ENCODE peak calls at places on chromosomes 4 and X, in eight cellular contexts. Z is CD8-positive, alpha-beta T cell; T is NB4; R is activated CD8-positive, alpha-beta memory T cell treated with anti-CD3 and anti-CD28 coated beads, Interleukin-2, amount 50 U/mL, for 4 hours; B is cardiac fibroblast; N is endothelial cell; V is HTR-8/SVneo; H is activated T-cell treated with anti-CD3 and anti-CD28 coated beads for 48 hours. J is an unnamed sample.

GRCh38 chrX:135384161-135384836 is 37.4 kb upstream of the SMIM10L2A start:
- DNase-seq in Z (peak), T (peak), R (no peak), B (no peak), N (no peak), V (no peak), H (peak), J (no peak)

GRCh38 chrX:23822397-23822796 is 39.4 kb downstream of the SAT1 start:
- DNase-seq in Z (no peak), T (no peak), R (no peak), B (no peak), N (no peak), V (no peak), H (no peak), J (peak)

GRCh38 chr4:4831825-4832224 is 27.6 kb upstream of the MSX1 start:
- DNase-seq in Z (no peak), T (no peak), R (no peak), B (no peak), N (no peak), V (no peak), H (no peak), J (no peak)

GRCh38 chrX:132092439-132093065 is 35.3 kb downstream of the FRMD7 start:
- DNase-seq in Z (peak), T (peak), R (peak), B (peak), N (peak), V (peak), H (peak), J (peak)

GRCh38 chr4:7256989-7257810 is 64.9 kb downstream of the SORCS2 start:
- DNase-seq in Z (no peak), T (no peak), R (no peak), B (peak), N (no peak), V (no peak), H (no peak), J (peak)

GRCh38 chr4:158462611-158463010 is 59.1 kb upstream of the RXFP1 start:
- DNase-seq in Z (no peak), T (no peak), R (no peak), B (no peak), N (no peak), V (no peak), H (no peak), J (no peak)

GRCh38 chr4:143253156-143253555 is 68.4 kb downstream of the USP38 start:
- DNase-seq in Z (no peak), T (no peak), R (no peak), B (no peak), N (no peak), V (no peak), H (no peak), J (no peak)

GRCh38 chrX:115344885-115345653 is 55.6 kb downstream of the LUZP4 start:
- DNase-seq in Z (no peak), T (no peak), R (no peak), B (peak), N (peak), V (peak), H (no peak), J (peak)

GRCh38 chr4:931194-931959 is 739 bp downstream of the GAK start:
- DNase-seq in Z (no peak), T (peak), R (no peak), B (peak), N (no peak), V (peak), H (peak), J (no peak)

GRCh38 chr4:89403826-89404225 is 96.2 kb upstream of the GPRIN3 start:
- DNase-seq in Z (no peak), T (no peak), R (no peak), B (no peak), N (no peak), V (no peak), H (no peak), J (no peak)

GRCh38 chrX:84710611-84711010 is 208.4 kb upstream of the HDX start:
- DNase-seq in Z (no peak), T (no peak), R (no peak), B (no peak), N (no peak), V (no peak), H (no peak), J (no peak)

GRCh38 chr4:187491421-187491820 is 504.1 kb upstream of the ZFP42 start:
- DNase-seq in Z (no peak), T (no peak), R (no peak), B (no peak), N (no peak), V (no peak), H (no peak), J (no peak)

GRCh38 chr4:103076777-103077347 is 301 bp upstream of the SLC9B2 start:
- DNase-seq in Z (no peak), T (no peak), R (no peak), B (no peak), N (no peak), V (no peak), H (no peak), J (no peak)